ENCODE peak calls at places on chromosome 4, in five cellular contexts. C is SK-N-SH, P is GM23248, O is MM.1S, J is neural progenitor cell. T is an unnamed sample. For H3K9me3, the result is how much of the 10 kb centered on the place peaks cover.

GRCh38 chr4:117793786-117794369 is 240.4 kb upstream of the NDST3 start:
- DNase-seq in P (no peak), C (no peak), J (no peak), O (no peak), T (no peak)

GRCh38 chr4:98692411-98692810 is 34.0 kb upstream of the TSPAN5 start:
- DNase-seq in J (no peak), C (no peak), O (no peak), P (no peak), T (no peak)

GRCh38 chr4:35300996-35301774 is 943.1 kb downstream of the ARAP2 start:
- DNase-seq in J (peak), O (no peak), C (no peak), P (no peak), T (no peak)

GRCh38 chr4:4985844-4986243 is 33.4 kb downstream of the CYTL1 start:
- DNase-seq in O (no peak), P (peak), J (peak), C (no peak), T (no peak)

GRCh38 chr4:79181190-79181589 is 144.7 kb downstream of the NAA11 start:
- DNase-seq in C (no peak), P (no peak), J (no peak), O (no peak), T (peak)

GRCh38 chr4:169869487-169869886 is 111.7 kb upstream of the HPF1 start:
- DNase-seq in J (no peak), C (no peak), P (no peak), O (no peak), T (no peak)

GRCh38 chr4:167233523-167234387 is 539 bp downstream of the SPOCK3 start:
- DNase-seq in P (peak), C (peak), J (peak), O (no peak), T (peak)

GRCh38 chr4:23368081-23368697 is 521.7 kb downstream of the PPARGC1A start:
- DNase-seq in O (no peak), J (peak), P (no peak), C (peak), T (peak)

GRCh38 chr4:63063765-63064164 is 1345.5 kb downstream of the TECRL start:
- DNase-seq in O (no peak), C (no peak), P (no peak), J (no peak), T (no peak)

GRCh38 chr4:40949701-40950100 is 199.9 kb downstream of the NSUN7 start:
- DNase-seq in C (no peak), O (no peak), J (no peak), P (no peak), T (no peak)

GRCh38 chr4:188439641-188440311 is 300.5 kb downstream of the TRIML1 start:
- DNase-seq in P (peak), C (peak), O (no peak), J (no peak), T (no peak)

GRCh38 chr4:83651846-83652245 is 115.9 kb downstream of the GPAT3 start:
- DNase-seq in J (no peak), P (peak), C (no peak), O (no peak), T (no peak)

GRCh38 chr4:137393043-137393442 is 139.3 kb downstream of the PCDH18 start:
- DNase-seq in O (no peak), P (no peak), C (peak), J (peak), T (no peak)

GRCh38 chr4:108730579-108730978 is 32.3 kb downstream of the ETNPPL start:
- DNase-seq in O (no peak), J (no peak), C (no peak), P (peak), T (peak)

GRCh38 chr4:101400096-101400495 is 52.8 kb upstream of the PPP3CA start:
- DNase-seq in J (no peak), P (peak), O (no peak), C (no peak), T (no peak)

GRCh38 chr4:102809691-102810090 is 17.7 kb downstream of the UBE2D3 start:
- DNase-seq in J (no peak), C (no peak), P (peak), O (no peak), T (no peak)

GRCh38 chr4:129063640-129064039 is 29.7 kb downstream of the SCLT1 start:
- DNase-seq in C (no peak), O (no peak), J (no peak), P (no peak), T (no peak)

GRCh38 chr4:174224550-174224949 is 58.9 kb downstream of the FBXO8 start:
- DNase-seq in O (no peak), J (no peak), P (no peak), C (no peak), T (no peak)

GRCh38 chr4:66964467-66964866 is 580.8 kb downstream of the CENPC start:
- DNase-seq in O (no peak), P (no peak), C (no peak), J (no peak), T (no peak)

GRCh38 chr4:20019310-20020015 is 232.2 kb upstream of the SLIT2 start:
- DNase-seq in C (no peak), P (peak), J (no peak), O (no peak), T (no peak)

GRCh38 chr4:59664771-59665170 is 1535.4 kb upstream of the ADGRL3 start:
- DNase-seq in O (no peak), J (no peak), C (no peak), P (no peak), T (no peak)

GRCh38 chr4:91984466-91984865 is 319.3 kb upstream of the GRID2 start:
- DNase-seq in P (no peak), O (no peak), C (no peak), J (no peak), T (no peak)

GRCh38 chr4:76943129-76943620 is 6.4 kb upstream of the SEPTIN11 start:
- DNase-seq in C (no peak), P (peak), J (no peak), O (no peak), T (no peak)

GRCh38 chr4:56127698-56128097 is 179.0 kb downstream of the CEP135 start:
- DNase-seq in P (no peak), C (no peak), O (no peak), J (peak), T (no peak)

GRCh38 chr4:188691811-188692210 is 552.6 kb downstream of the TRIML1 start:
- DNase-seq in C (no peak), J (no peak), O (peak), P (peak), T (no peak)

GRCh38 chr4:128597515-128597914 is 212.0 kb upstream of the JADE1 start:
- DNase-seq in O (no peak), P (no peak), J (no peak), C (no peak), T (no peak)

GRCh38 chr4:110977554-110977953 is 354.7 kb upstream of the PITX2 start:
- DNase-seq in O (no peak), C (no peak), P (peak), J (no peak), T (no peak)

GRCh38 chr4:112557676-112558411 is 41.9 kb upstream of the NEUROG2 start:
- DNase-seq in J (no peak), O (no peak), C (no peak), P (no peak), T (no peak)

GRCh38 chr4:101269682-101270081 is 77.6 kb downstream of the PPP3CA start:
- DNase-seq in J (no peak), C (no peak), P (no peak), O (no peak), T (no peak)

GRCh38 chr4:48173055-48173991 is 39.3 kb upstream of the TXK start:
- DNase-seq in C (no peak), J (peak), P (peak), O (no peak), T (peak)

GRCh38 chr4:76704133-76704881 is 193.6 kb downstream of the SOWAHB start:
- DNase-seq in O (no peak), C (no peak), J (no peak), P (peak), T (peak)

GRCh38 chr4:185840953-185841352 is 29.0 kb upstream of the SORBS2 start:
- DNase-seq in J (no peak), O (no peak), C (no peak), P (no peak), T (no peak)

GRCh38 chr4:183987987-183988392 is 82.9 kb downstream of the STOX2 start:
- DNase-seq in C (peak), O (no peak), P (peak), J (peak), T (peak)

GRCh38 chr4:13483142-13484044 is 747 bp downstream of the RAB28 start:
- DNase-seq in J (peak), O (peak), P (peak), C (peak), T (peak)

GRCh38 chr4:172736046-172736445 is 432.6 kb upstream of the GALNT7 start:
- DNase-seq in P (no peak), C (no peak), O (no peak), J (no peak), T (no peak)
- H3K9me3 ChIP-seq in P (under half), C (under half), O (under half), J (under half), T (under half)

GRCh38 chr4:38889143-38889542 is 21.5 kb downstream of the FAM114A1 start:
- DNase-seq in O (peak), P (peak), J (no peak), C (no peak), T (peak)
- TF ChIP-seq EZH2phosphoT487 in O (no peak), P (peak), J (no peak), C (no peak), T (no peak)

DNA sequence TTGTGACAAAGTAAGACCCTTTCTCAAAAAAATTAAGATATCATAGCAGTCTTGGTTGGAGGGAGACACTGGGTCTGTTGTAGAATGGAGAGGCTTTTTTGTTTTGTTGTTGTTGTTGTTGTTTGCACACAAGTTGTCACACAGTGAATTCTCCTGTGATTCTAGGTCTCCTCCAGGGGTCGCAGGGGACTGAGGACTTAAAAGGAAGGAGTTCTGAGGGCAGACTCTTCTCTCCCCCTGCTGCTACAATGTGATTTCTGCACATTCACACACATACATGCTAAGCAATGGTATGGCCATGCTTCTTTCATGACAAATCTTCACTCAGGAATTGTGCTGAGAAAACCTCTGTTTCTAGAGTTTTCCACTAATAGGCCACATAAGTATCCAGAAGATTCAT is 71.1 kb downstream of the ZNF732 start:
- DNase-seq in J (no peak), O (no peak), C (no peak), P (no peak), T (no peak)
- H3K9me3 ChIP-seq in J (under half), O (under half), C (under half), P (under half), T (under half)

GRCh38 chr4:6769138-6769983 is 13.2 kb upstream of the KIAA0232 start:
- DNase-seq in C (no peak), J (no peak), P (no peak), O (no peak), T (no peak)
- TF ChIP-seq EZH2phosphoT487 in C (no peak), J (no peak), P (no peak), O (no peak), T (no peak)

DNA sequence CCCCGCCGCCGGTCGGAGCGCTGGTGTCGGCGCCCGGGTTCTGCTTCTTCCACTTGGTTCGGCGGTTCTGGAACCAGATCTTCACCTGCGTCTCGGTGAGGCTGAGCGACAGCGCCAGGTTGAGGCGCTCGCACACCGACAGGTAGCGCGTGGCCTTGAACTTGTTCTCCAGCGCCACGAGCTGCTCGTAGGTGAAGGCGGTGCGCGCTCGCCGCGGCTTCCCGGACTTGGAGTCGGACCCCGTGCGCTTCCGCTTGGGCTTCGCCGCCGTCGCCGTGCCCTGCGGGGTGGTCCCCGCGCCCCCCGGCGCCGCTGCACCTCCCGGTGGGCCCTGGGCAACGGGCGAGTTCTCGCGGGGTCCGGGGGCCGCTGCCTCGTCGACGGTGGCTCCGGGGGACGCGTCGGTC is 3.1 kb downstream of the NKX1-1 start:
- DNase-seq in J (no peak), P (no peak), O (no peak), C (no peak), T (peak)
- H3K9me3 ChIP-seq in J (under half), P (under half), O (under half), C (under half), T (under half)

GRCh38 chr4:1510931-1511330 is 104.7 kb upstream of the NKX1-1 start:
- DNase-seq in P (no peak), C (no peak), O (no peak), J (no peak), T (no peak)
- TF ChIP-seq EZH2phosphoT487 in P (no peak), C (no peak), O (no peak), J (no peak), T (no peak)

T was measured in hepatocyte.